ENCODE peak calls at places on chromosome 22, in four cellular contexts. Z is lower lobe of right lung, R is body of pancreas, J is astrocyte. L is an unnamed sample.

GRCh38 chr22:36391648-36392047 is 3.9 kb upstream of the MYH9 start:
- DNase-seq in Z (no peak), R (no peak), J (no peak), L (no peak)

GRCh38 chr22:22745225-22746060 is 101.0 kb downstream of the GGTLC2 start:
- DNase-seq in Z (no peak), R (peak), J (no peak), L (no peak)

GRCh38 chr22:32720924-32721323 is 80.6 kb upstream of the TIMP3 start:
- DNase-seq in Z (no peak), R (no peak), J (peak), L (no peak)

GRCh38 chr22:41782316-41782715 is 18.2 kb upstream of the CCDC134 start:
- DNase-seq in Z (no peak), R (no peak), J (no peak), L (no peak)

GRCh38 chr22:47452184-47452583 is 689.7 kb downstream of the TBC1D22A start:
- DNase-seq in Z (no peak), R (no peak), J (no peak), L (no peak)

GRCh38 chr22:48952256-48953102 is 875.2 kb downstream of the BRD1 start:
- DNase-seq in Z (no peak), R (no peak), J (no peak), L (no peak)

GRCh38 chr22:29945435-29945834 is 62.5 kb downstream of the MTMR3 start:
- DNase-seq in Z (no peak), R (no peak), J (no peak), L (no peak)

GRCh38 chr22:26956346-26956745 is 299.0 kb downstream of the MIAT start:
- DNase-seq in Z (no peak), R (no peak), J (no peak), L (no peak)

GRCh38 chr22:45328822-45329535 is 19.2 kb downstream of the FAM118A start:
- DNase-seq in Z (no peak), R (no peak), J (no peak), L (no peak)

GRCh38 chr22:45684169-45684568 is 12.5 kb downstream of the ATXN10 start:
- DNase-seq in Z (no peak), R (no peak), J (peak), L (no peak)

GRCh38 chr22:30881361-30882180 is 87.0 kb downstream of the MORC2 start:
- DNase-seq in Z (peak), R (peak), J (no peak), L (no peak)

GRCh38 chr22:16807109-16807508 is 18.1 kb downstream of the XKR3 start:
- DNase-seq in Z (no peak), R (no peak), J (no peak), L (no peak)

GRCh38 chr22:30308518-30309230 is 18.1 kb downstream of the TBC1D10A start:
- DNase-seq in Z (no peak), R (no peak), J (peak), L (peak)

GRCh38 chr22:42685941-42686666 is 34.6 kb downstream of the A4GALT start:
- DNase-seq in Z (no peak), R (no peak), J (no peak), L (no peak)

GRCh38 chr22:46070215-46070721 is 80.1 kb upstream of the PPARA start:
- DNase-seq in Z (peak), R (peak), J (no peak), L (no peak)

GRCh38 chr22:50153056-50153755 is 17.3 kb upstream of the PANX2 start:
- DNase-seq in Z (no peak), R (no peak), J (no peak), L (no peak)

GRCh38 chr22:27420817-27421361 is 380.7 kb downstream of the MN1 start:
- DNase-seq in Z (peak), R (peak), J (peak), L (no peak)

GRCh38 chr22:36469094-36469710 is 12.2 kb downstream of the TXN2 start:
- DNase-seq in Z (no peak), R (no peak), J (no peak), L (no peak)

GRCh38 chr22:49092751-49093150 is 734.9 kb downstream of the BRD1 start:
- DNase-seq in Z (peak), R (no peak), J (no peak), L (no peak)

GRCh38 chr22:49931863-49932262 is 13.4 kb downstream of the CRELD2 start:
- DNase-seq in Z (no peak), R (no peak), J (no peak), L (no peak)

GRCh38 chr22:47367993-47368945 is 605.8 kb downstream of the TBC1D22A start:
- DNase-seq in Z (peak), R (no peak), J (no peak), L (no peak)

GRCh38 chr22:45424241-45424731 is 10.8 kb downstream of the RIBC2 start:
- DNase-seq in Z (peak), R (no peak), J (no peak), L (no peak)

GRCh38 chr22:33562484-33562883 is 357.8 kb downstream of the LARGE1 start:
- DNase-seq in Z (no peak), R (no peak), J (no peak), L (no peak)

GRCh38 chr22:36562261-36562835 is 33.4 kb upstream of the EIF3D start:
- DNase-seq in Z (no peak), R (no peak), J (peak), L (no peak)

GRCh38 chr22:26671317-26672059 is 14.1 kb downstream of the MIAT start:
- DNase-seq in Z (peak), R (peak), J (no peak), L (peak)

GRCh38 chr22:17013396-17014100 is 5.5 kb upstream of the GAB4 start:
- DNase-seq in Z (no peak), R (no peak), J (no peak), L (no peak)

GRCh38 chr22:29867260-29867659 is 15.7 kb upstream of the MTMR3 start:
- DNase-seq in Z (no peak), R (no peak), J (no peak), L (no peak)

GRCh38 chr22:42970029-42970428 is 44.9 kb downstream of the PACSIN2 start:
- DNase-seq in Z (no peak), R (peak), J (no peak), L (no peak)

GRCh38 chr22:34437140-34437539 is 516.9 kb upstream of the LARGE1 start:
- DNase-seq in Z (no peak), R (no peak), J (no peak), L (no peak)

GRCh38 chr22:46303347-46303965 is 6.8 kb downstream of the GTSE1 start:
- DNase-seq in Z (peak), R (no peak), J (peak), L (no peak)

GRCh38 chr22:49107561-49107960 is 720.1 kb downstream of the BRD1 start:
- DNase-seq in Z (no peak), R (no peak), J (no peak), L (no peak)

GRCh38 chr22:25747245-25747944 is 5.4 kb downstream of the MYO18B start:
- DNase-seq in Z (no peak), R (peak), J (peak), L (no peak)

GRCh38 chr22:36385491-36386350 is 2.0 kb downstream of the MYH9 start:
- DNase-seq in Z (peak), R (peak), J (no peak), L (no peak)

GRCh38 chr22:31345331-31346254 is 553 bp downstream of the PATZ1 start:
- DNase-seq in Z (peak), R (peak), J (peak), L (peak)

GRCh38 chr22:45481661-45482060 is 21.0 kb upstream of the FBLN1 start:
- DNase-seq in Z (no peak), R (no peak), J (no peak), L (no peak)

GRCh38 chr22:31753005-31753633 is 700 bp upstream of the DEPDC5 start:
- DNase-seq in Z (peak), R (peak), J (no peak), L (no peak)

GRCh38 chr22:32144875-32145274 is 14.2 kb downstream of the C22orf42 start:
- DNase-seq in Z (no peak), R (no peak), J (no peak), L (no peak)

GRCh38 chr22:17931400-17931825 is 92.9 kb downstream of the MICAL3 start:
- DNase-seq in Z (no peak), R (peak), J (no peak), L (no peak)

GRCh38 chr22:17565986-17566687 is 2.8 kb downstream of the SLC25A18 start:
- DNase-seq in Z (no peak), R (no peak), J (no peak), L (no peak)

DNA sequence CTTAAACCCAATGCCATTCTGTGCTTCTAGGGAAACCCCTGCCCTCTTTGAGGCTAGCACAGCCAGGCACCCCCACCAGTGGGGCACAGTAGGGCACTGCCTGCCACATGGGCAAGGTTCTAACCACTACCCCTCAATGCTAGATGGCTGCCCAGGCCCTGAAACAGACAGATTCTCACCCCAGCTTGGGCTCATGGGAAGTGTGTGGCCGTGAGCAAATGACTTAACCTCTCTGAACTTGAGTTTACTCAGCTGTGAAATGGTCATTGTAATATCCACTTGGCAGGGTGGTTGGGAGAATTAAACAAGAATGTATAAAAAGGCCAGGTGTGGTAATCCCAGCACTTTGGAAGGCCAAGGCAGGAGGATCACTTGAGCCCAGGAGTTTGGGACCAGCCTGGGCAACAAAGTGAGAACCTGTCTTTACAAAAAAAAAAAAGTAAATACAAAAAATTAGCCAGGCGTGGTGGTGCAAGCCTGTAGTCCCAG is 22.4 kb downstream of the C22orf23 start:
- DNase-seq in Z (no peak), R (peak), J (no peak), L (no peak)
- TF ChIP-seq CTCF in Z (no peak), R (peak), J (no peak), L (no peak)

GRCh38 chr22:18970948-18971315 is 34.8 kb upstream of the PRODH start:
- DNase-seq in Z (no peak), R (no peak), J (no peak), L (no peak)
- H3K4me3 ChIP-seq in Z (peak), R (peak), J (no peak), L (no peak)

DNA sequence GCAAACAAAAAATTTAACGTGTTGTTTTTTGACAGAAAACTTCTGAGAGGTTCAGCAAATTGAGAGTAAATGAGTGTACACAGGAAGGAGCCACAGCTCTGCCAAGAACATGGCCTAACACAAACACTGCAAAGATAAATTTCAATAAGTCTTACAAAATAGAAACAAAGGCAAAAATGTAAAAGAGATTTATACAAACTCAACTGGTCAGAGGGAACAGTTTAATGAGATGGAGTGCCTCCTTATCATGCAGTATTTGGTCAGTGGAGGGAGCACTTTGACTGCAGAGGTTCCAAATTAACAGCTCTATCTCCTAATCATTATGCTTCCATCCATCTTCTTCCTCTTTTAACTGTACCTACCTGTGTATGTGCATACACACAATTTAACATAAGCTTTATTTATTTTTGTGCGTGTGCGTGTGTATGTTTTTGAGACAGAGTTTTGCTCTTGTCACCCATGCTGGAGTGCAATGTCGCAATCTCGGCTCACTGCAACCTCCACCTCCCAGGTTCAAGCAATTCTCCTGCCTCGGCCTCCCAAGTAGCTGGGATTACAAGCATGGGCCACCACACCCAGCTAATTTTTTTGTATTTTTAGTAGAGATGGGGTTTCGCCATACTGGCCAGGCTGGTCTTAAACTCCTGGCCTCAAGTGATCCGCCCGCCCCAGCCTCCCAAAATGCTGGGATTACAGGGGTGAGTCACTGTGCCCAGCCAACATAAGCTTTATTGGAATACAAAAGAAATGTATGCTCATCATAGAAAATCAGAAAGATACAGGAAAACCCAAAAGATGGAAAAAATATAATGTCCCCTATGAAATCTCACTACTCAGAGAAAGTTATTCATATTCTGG is 111.9 kb downstream of the MRTFA start:
- DNase-seq in Z (no peak), R (no peak), J (no peak), L (no peak)
- TF ChIP-seq CTCF in Z (peak), R (peak), J (no peak), L (no peak)

GRCh38 chr22:24147666-24148065 is 33.6 kb upstream of the SUSD2 start:
- DNase-seq in Z (no peak), R (no peak), J (no peak), L (no peak)

GRCh38 chr22:24146791-24147353 is 34.4 kb upstream of the SUSD2 start:
- DNase-seq in Z (no peak), R (peak), J (peak), L (no peak)

GRCh38 chr22:24144471-24145115 is 36.7 kb upstream of the SUSD2 start:
- DNase-seq in Z (no peak), R (no peak), J (no peak), L (no peak)

GRCh38 chr22:24145446-24146189 is 35.7 kb upstream of the SUSD2 start:
- DNase-seq in Z (no peak), R (no peak), J (no peak), L (no peak)

GRCh38 chr22:24146190-24146616 is 35.1 kb upstream of the SUSD2 start:
- DNase-seq in Z (peak), R (peak), J (peak), L (peak)
- H3K4me3 ChIP-seq in Z (no peak), R (no peak), J (no peak), L (no peak)

DNA sequence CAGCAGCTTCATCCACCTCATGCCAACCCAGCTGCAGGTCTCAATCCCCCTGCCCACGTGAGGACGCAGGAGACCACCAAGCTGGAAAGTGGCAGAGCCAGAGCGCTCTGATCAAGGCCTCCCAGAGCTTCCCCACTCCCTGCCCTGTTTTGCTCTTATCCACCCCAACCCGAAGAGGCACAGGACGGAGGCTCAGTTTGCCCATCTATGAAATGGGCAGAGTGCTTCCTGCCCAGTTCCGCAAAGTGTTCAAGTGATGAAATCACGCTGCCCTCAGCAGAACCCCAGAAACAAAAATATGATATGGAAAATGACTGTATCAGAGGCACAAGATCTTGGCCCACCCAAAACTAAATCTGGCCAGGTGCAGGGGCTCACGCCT is 7.9 kb downstream of the LGALS2 start:
- DNase-seq in Z (no peak), R (no peak), J (no peak), L (no peak)
- TF ChIP-seq CTCF in Z (no peak), R (no peak), J (no peak), L (no peak)

GRCh38 chr22:20430641-20431519 is 6.7 kb downstream of the SCARF2 start:
- DNase-seq in Z (peak), R (peak), J (peak), L (no peak)
- H3K4me3 ChIP-seq in Z (peak), R (no peak), J (peak), L (no peak)

GRCh38 chr22:38239101-38239761 is 33.6 kb downstream of the TMEM184B start:
- DNase-seq in Z (no peak), R (peak), J (peak), L (no peak)
- TF ChIP-seq CTCF in Z (peak), R (peak), J (no peak), L (no peak)

DNA sequence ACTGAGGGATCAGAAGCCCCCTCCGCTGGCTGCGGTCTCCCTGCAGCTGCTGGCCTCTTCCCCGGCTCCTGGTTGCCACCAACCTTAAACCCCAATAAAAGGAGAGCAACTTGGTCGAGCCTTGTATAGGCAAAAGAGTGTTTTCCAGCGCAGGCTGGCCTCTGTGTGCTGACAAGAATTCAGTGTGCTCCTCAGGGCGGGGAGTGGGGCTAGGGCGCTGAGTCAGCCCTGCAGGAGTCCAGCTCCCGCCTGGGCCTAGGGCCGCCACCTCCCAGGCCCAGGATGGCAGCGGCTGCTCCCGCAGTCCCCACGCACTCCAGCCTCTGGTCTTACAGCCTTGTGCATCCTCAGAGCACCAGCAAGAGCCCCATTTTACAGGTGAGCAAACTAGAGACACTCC is at the start of gene SHISAL1:
- DNase-seq in Z (no peak), R (no peak), J (peak), L (no peak)
- H3K4me3 ChIP-seq in Z (no peak), R (no peak), J (no peak), L (no peak)

L was measured in GM12864.